ENCODE peak calls at places on chromosomes 6 and 20, in six cellular contexts. X is mesendoderm, S is H9, B is H1, J is neuronal stem cell, C is IMR-90. A is an unnamed sample.

GRCh38 chr20:39893013-39893685 is 795.9 kb downstream of the MAFB start:
- DNase-seq in J (no peak), S (no peak), C (peak; percentile 91), X (no peak), B (no peak), A (peak; percentile 58)

GRCh38 chr6:38239719-38240451 is 399.8 kb downstream of the BTBD9 start:
- DNase-seq in J (no peak), S (no peak), C (peak; percentile 72), B (no peak), X (peak; percentile 79), A (no peak)

GRCh38 chr6:144797881-144798589 is 512.9 kb downstream of the UTRN start:
- DNase-seq in B (no peak), S (no peak), C (peak; percentile 67), X (no peak), J (no peak), A (no peak)

GRCh38 chr20:24164360-24164759 is 175.8 kb upstream of the GGTLC1 start:
- DNase-seq in C (no peak), X (peak; percentile 49), S (peak; percentile 65), B (no peak), J (no peak), A (no peak)

GRCh38 chr6:97294451-97294850 is 11.4 kb upstream of the MMS22L start:
- DNase-seq in X (no peak), C (peak; percentile 79), S (no peak), B (no peak), J (no peak), A (no peak)

GRCh38 chr20:51980277-51980676 is 178.0 kb upstream of the SALL4 start:
- DNase-seq in B (no peak), S (no peak), J (no peak), X (no peak), C (no peak), A (no peak)

GRCh38 chr6:137699036-137699683 is 167.9 kb upstream of the TNFAIP3 start:
- DNase-seq in B (no peak), C (peak; percentile 46), S (no peak), X (no peak), J (no peak), A (peak; percentile 65)

GRCh38 chr20:1002682-1003561 is 811 bp upstream of the RSPO4 start:
- DNase-seq in B (no peak), C (no peak), S (no peak), X (no peak), J (no peak), A (no peak)

GRCh38 chr6:106562001-106562400 is 67.3 kb downstream of the RTN4IP1 start:
- DNase-seq in B (no peak), J (no peak), C (no peak), S (no peak), X (no peak), A (peak; percentile 27)

GRCh38 chr6:37967651-37968050 is 148.1 kb downstream of the ZFAND3 start:
- DNase-seq in C (no peak), X (no peak), B (no peak), S (no peak), J (no peak), A (no peak)

GRCh38 chr20:504632-505075 is 38.9 kb downstream of the CSNK2A1 start:
- DNase-seq in S (no peak), X (no peak), J (no peak), B (no peak), C (no peak), A (no peak)

GRCh38 chr20:16410626-16411025 is 162.6 kb downstream of the KIF16B start:
- DNase-seq in S (no peak), C (no peak), J (no peak), B (no peak), X (no peak), A (no peak)

GRCh38 chr6:167137881-167138280 is 15.0 kb downstream of the CCR6 start:
- DNase-seq in J (no peak), X (no peak), S (no peak), C (no peak), B (no peak), A (no peak)

GRCh38 chr6:134281388-134281787 is 36.5 kb downstream of the SGK1 start:
- DNase-seq in S (no peak), J (no peak), B (no peak), C (no peak), X (no peak), A (no peak)

GRCh38 chr20:61775423-61775822 is 290.3 kb downstream of the TAF4 start:
- DNase-seq in S (no peak), B (no peak), C (no peak), J (no peak), X (no peak), A (no peak)

GRCh38 chr20:51802170-51802745 is at the start of gene SALL4:
- DNase-seq in X (peak; percentile 99), B (peak; percentile 91), J (peak; percentile 92), S (peak; percentile 96), C (no peak), A (no peak)

GRCh38 chr6:161273356-161273751 is 507 bp downstream of the AGPAT4 start:
- DNase-seq in J (peak; percentile 80), S (no peak), B (no peak), C (peak; percentile 48), X (peak; percentile 85), A (peak; percentile 52)

GRCh38 chr20:23880426-23880825 is 878 bp upstream of the CST5 start:
- DNase-seq in C (peak; percentile 3), X (no peak), B (no peak), J (no peak), S (no peak), A (no peak)

GRCh38 chr6:14439419-14439818 is 321.8 kb downstream of the CD83 start:
- DNase-seq in C (no peak), X (no peak), J (no peak), S (no peak), B (no peak), A (no peak)

GRCh38 chr6:36666726-36667591 is 11.6 kb upstream of the CDKN1A start:
- DNase-seq in S (peak; percentile 82), C (peak; percentile 96), J (peak; percentile 54), B (no peak), X (peak; percentile 67), A (peak; percentile 75)

GRCh38 chr6:150666071-150666470 is 66.4 kb downstream of the PLEKHG1 start:
- DNase-seq in B (no peak), S (no peak), X (no peak), J (no peak), C (no peak), A (no peak)

GRCh38 chr6:129500958-129501381 is 209.0 kb downstream of the ARHGAP18 start:
- DNase-seq in B (no peak), X (peak; percentile 45), C (peak; percentile 7), S (no peak), J (no peak), A (peak; percentile 15)

GRCh38 chr6:27205375-27206278 is 41.9 kb upstream of the PRSS16 start:
- DNase-seq in J (no peak), B (no peak), C (peak; percentile 24), X (peak; percentile 93), S (no peak), A (peak; percentile 63)

GRCh38 chr6:82908661-82909060 is 157.0 kb downstream of the UBE3D start:
- DNase-seq in C (no peak), X (no peak), J (no peak), S (no peak), B (no peak), A (no peak)

GRCh38 chr20:49270177-49270576 is 7.7 kb downstream of the ZNFX1 start:
- DNase-seq in J (no peak), C (peak; percentile 39), S (no peak), X (no peak), B (no peak), A (no peak)

GRCh38 chr6:39335780-39336541 is 13.5 kb upstream of the KCNK16 start:
- DNase-seq in J (no peak), S (no peak), X (no peak), C (no peak), B (no peak), A (peak; percentile 25)

GRCh38 chr6:11263185-11263817 is 30.8 kb upstream of the NEDD9 start:
- DNase-seq in J (no peak), B (no peak), X (peak; percentile 95), C (peak; percentile 84), S (no peak), A (peak; percentile 81)

GRCh38 chr6:39593644-39594043 is 131.6 kb downstream of the KIF6 start:
- DNase-seq in J (no peak), C (no peak), X (no peak), B (no peak), S (no peak), A (peak; percentile 40)

GRCh38 chr20:4950841-4951240 is 50.5 kb downstream of the SLC23A2 start:
- DNase-seq in C (no peak), J (no peak), S (no peak), B (no peak), X (no peak), A (no peak)
- H2AK5ac ChIP-seq in C (peak overlapping the region; percentile 92), J (no peak overlapping the region), S (no peak overlapping the region), B (no peak overlapping the region), X (no peak overlapping the region), A (no peak overlapping the region)

GRCh38 chr6:154460306-154461071 is 50.0 kb downstream of the CNKSR3 start:
- DNase-seq in S (no peak), X (no peak), J (no peak), C (peak; percentile 40), B (no peak), A (no peak)
- H2AK5ac ChIP-seq in S (no peak overlapping the region), X (no peak overlapping the region), J (no peak overlapping the region), C (peak overlapping the region; percentile 77), B (no peak overlapping the region), A (no peak overlapping the region)

GRCh38 chr20:9377007-9377406 is 137.4 kb upstream of the LAMP5 start:
- DNase-seq in X (no peak), B (no peak), J (no peak), C (no peak), S (no peak), A (no peak)
- H2AK5ac ChIP-seq in X (no peak overlapping the region), B (no peak overlapping the region), J (no peak overlapping the region), C (peak overlapping the region; percentile 4), S (no peak overlapping the region), A (no peak overlapping the region)

DNA sequence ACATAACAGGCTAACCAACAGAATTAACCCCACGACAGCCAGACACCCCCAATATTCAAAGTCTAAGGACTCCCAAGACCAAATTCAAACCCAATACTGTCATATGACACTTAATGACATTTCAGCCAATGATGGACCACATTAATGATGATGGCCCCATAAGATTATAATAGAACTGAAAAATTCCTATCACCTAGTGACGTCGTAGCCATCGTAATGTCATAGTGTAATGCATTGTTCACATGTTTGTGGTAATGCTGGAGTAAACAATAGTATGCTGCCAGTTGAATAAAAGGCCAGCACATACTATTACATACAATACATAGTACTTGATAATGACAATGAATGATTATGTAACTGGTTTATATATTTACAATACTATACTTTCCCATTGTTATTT is 109.6 kb downstream of the MBOAT1 start:
- DNase-seq in X (no peak), J (no peak), S (no peak), B (no peak), C (no peak), A (peak; percentile 55)
- H2AK5ac ChIP-seq in X (no peak overlapping the region), J (no peak overlapping the region), S (no peak overlapping the region), B (no peak overlapping the region), C (no peak overlapping the region), A (no peak overlapping the region)

A was measured in trophoblast cell.